ENCODE peak calls at places on chromosome 11, in five cellular contexts. S is activated CD8-positive, alpha-beta memory T cell treated with anti-CD3 and anti-CD28 coated beads, Interleukin-2, amount 10 ng/mL, durations not matched to agents 7 days and 5 days; U is NCI-H1105; T is RPMI8226; X is T47D. D is an unnamed sample.
A peak's percentile ranks its signal among the peaks of the same experiment; 100 is the strongest.

GRCh38 chr11:121763526-121763925 is 310.8 kb upstream of the SORL1-AS1 start:
- DNase-seq in U (no peak), T (peak; percentile 13), X (no peak), S (no peak), D (no peak)

GRCh38 chr11:8006349-8006977 is 19.3 kb downstream of the EIF3F start:
- DNase-seq in S (peak; percentile 53), X (peak; percentile 75), U (peak; percentile 14), T (peak; percentile 53), D (no peak)

GRCh38 chr11:66904561-66904960 is 47.7 kb downstream of the LRFN4 start:
- DNase-seq in X (no peak), U (no peak), S (no peak), T (no peak), D (no peak)

GRCh38 chr11:1967641-1968225 is 20.6 kb downstream of the MRPL23 start:
- DNase-seq in U (no peak), X (no peak), S (no peak), T (no peak), D (no peak)

GRCh38 chr11:17687946-17688670 is 31.3 kb upstream of the MYOD1 start:
- DNase-seq in S (no peak), X (no peak), T (no peak), U (no peak), D (no peak)

GRCh38 chr11:132790466-132790865 is 741.8 kb downstream of the OPCML start:
- DNase-seq in S (no peak), T (no peak), U (no peak), X (no peak), D (no peak)

GRCh38 chr11:75275581-75275980 is 35.0 kb downstream of the TPBGL start:
- DNase-seq in S (peak; percentile 90), U (no peak), X (no peak), T (peak; percentile 67), D (no peak)

GRCh38 chr11:126233391-126233790 is 21.8 kb downstream of the FAM118B start:
- DNase-seq in T (no peak), X (no peak), U (no peak), S (no peak), D (no peak)

GRCh38 chr11:8934735-8935478 is 2.2 kb upstream of the C11orf16 start:
- DNase-seq in U (no peak), S (no peak), T (no peak), X (no peak), D (no peak)

GRCh38 chr11:125957623-125958330 is 11.9 kb downstream of the VSIG10L2 start:
- DNase-seq in T (no peak), S (no peak), X (peak; percentile 71), U (no peak), D (no peak)

GRCh38 chr11:61273151-61274078 is 21.7 kb downstream of the VWCE start:
- DNase-seq in U (peak; percentile 32), T (peak; percentile 80), S (no peak), X (no peak), D (no peak)

GRCh38 chr11:112724194-112724790 is 236.9 kb upstream of the NCAM1 start:
- DNase-seq in X (no peak), S (no peak), T (peak; percentile 45), U (peak; percentile 5), D (no peak)

GRCh38 chr11:11757871-11758270 is 83.9 kb upstream of the USP47 start:
- DNase-seq in S (no peak), U (no peak), X (no peak), T (no peak), D (no peak)

GRCh38 chr11:72430743-72431570 is 3.4 kb downstream of the CLPB start:
- DNase-seq in S (peak; percentile 57), U (peak; percentile 35), T (peak; percentile 43), X (peak; percentile 77), D (peak; percentile 79)

GRCh38 chr11:116580828-116581227 is 192.0 kb downstream of the BUD13 start:
- DNase-seq in T (no peak), X (no peak), S (no peak), U (no peak), D (no peak)

GRCh38 chr11:73521621-73522020 is 76.3 kb downstream of the FAM168A start:
- DNase-seq in U (no peak), S (no peak), T (no peak), X (no peak), D (no peak)

GRCh38 chr11:13110929-13111812 is 102.1 kb downstream of the RASSF10 start:
- DNase-seq in X (no peak), U (no peak), S (no peak), T (no peak), D (no peak)

GRCh38 chr11:110907629-110908028 is 195.4 kb upstream of the ARHGAP20 start:
- DNase-seq in S (no peak), X (peak; percentile 42), T (no peak), U (no peak), D (no peak)

GRCh38 chr11:73538381-73538872 is 59.5 kb downstream of the FAM168A start:
- DNase-seq in T (peak; percentile 23), X (no peak), S (peak; percentile 50), U (no peak), D (no peak)

GRCh38 chr11:106466441-106467190 is 389.2 kb downstream of the AASDHPPT start:
- DNase-seq in X (no peak), S (no peak), U (no peak), T (no peak), D (no peak)

GRCh38 chr11:95443386-95443785 is 212.4 kb upstream of the SESN3 start:
- DNase-seq in U (no peak), S (peak; percentile 71), T (peak; percentile 32), X (no peak), D (no peak)

GRCh38 chr11:101211407-101211975 is 81.9 kb upstream of the PGR start:
- DNase-seq in U (no peak), T (no peak), S (no peak), X (no peak), D (no peak)

GRCh38 chr11:65315204-65315865 is 669 bp downstream of the CDC42EP2 start:
- DNase-seq in U (peak; percentile 83), T (peak; percentile 87), S (peak; percentile 81), X (peak; percentile 64), D (no peak)

GRCh38 chr11:14454861-14455632 is 44.6 kb downstream of the COPB1 start:
- DNase-seq in T (peak; percentile 11), X (peak; percentile 27), U (peak; percentile 23), S (no peak), D (no peak)

GRCh38 chr11:97224396-97224795 is 834.6 kb downstream of the JRKL start:
- DNase-seq in T (no peak), X (no peak), S (no peak), U (no peak), D (no peak)

GRCh38 chr11:250740-251299 is 14.0 kb downstream of the PSMD13 start:
- DNase-seq in X (peak; percentile 65), U (no peak), T (peak; percentile 41), S (peak; percentile 83), D (peak; percentile 56)

GRCh38 chr11:86811637-86812321 is 11.4 kb downstream of the PRSS23 start:
- DNase-seq in T (no peak), U (no peak), X (no peak), S (no peak), D (no peak)

GRCh38 chr11:47177846-47178245 is 1.2 kb upstream of the ARFGAP2 start:
- DNase-seq in X (no peak), S (no peak), T (no peak), U (no peak), D (no peak)

GRCh38 chr11:58968251-58968711 is 29.0 kb downstream of the GLYATL1 start:
- DNase-seq in T (no peak), X (peak; percentile 61), S (no peak), U (no peak), D (no peak)

GRCh38 chr11:122307480-122308085 is 191.6 kb upstream of the BLID start:
- DNase-seq in T (no peak), U (no peak), X (no peak), S (no peak), D (no peak)

GRCh38 chr11:45031912-45032519 is 81.3 kb upstream of the TP53I11 start:
- DNase-seq in U (no peak), T (peak; percentile 89), S (no peak), X (no peak), D (no peak)

GRCh38 chr11:79097279-79097875 is 343.5 kb downstream of the TENM4 start:
- DNase-seq in S (no peak), T (no peak), X (no peak), U (no peak), D (no peak)

GRCh38 chr11:61693897-61694840 is 14.0 kb downstream of the DAGLA start:
- DNase-seq in U (no peak), X (no peak), T (no peak), S (no peak), D (no peak)

D was measured in 8988T.